ENCODE peak calls at places on chromosomes 4 and X, in five cellular contexts. O is heart left ventricle, N is ovary, T is sigmoid colon, B is SJSA1. Z is an unnamed sample. For H3K4me1 and H3K36me3, the result is how much of the 10 kb centered on the place peaks cover.

GRCh38 chrX:122504026-122504425 is 680.1 kb upstream of the GRIA3 start:
- DNase-seq in T (no peak), B (no peak), N (no peak), O (no peak), Z (no peak)

GRCh38 chr4:60805500-60806313 is 394.4 kb upstream of the ADGRL3 start:
- DNase-seq in T (no peak), B (peak), N (no peak), O (no peak), Z (no peak)

GRCh38 chr4:110886856-110887255 is 264.0 kb upstream of the PITX2 start:
- DNase-seq in B (no peak), N (no peak), T (no peak), O (no peak), Z (no peak)

GRCh38 chrX:11765449-11765848 is 7.4 kb downstream of the MSL3 start:
- DNase-seq in T (no peak), N (no peak), O (no peak), B (no peak), Z (no peak)

GRCh38 chr4:109078724-109079123 is 223.7 kb downstream of the COL25A1 start:
- DNase-seq in T (no peak), N (no peak), B (peak), O (no peak), Z (no peak)

GRCh38 chr4:152485726-152486276 is 50.1 kb downstream of the FBXW7 start:
- DNase-seq in B (peak), T (no peak), O (no peak), N (no peak), Z (no peak)

GRCh38 chr4:7190278-7190594 is 2.1 kb upstream of the SORCS2 start:
- DNase-seq in T (no peak), N (no peak), O (no peak), B (no peak), Z (no peak)

GRCh38 chr4:38154681-38155588 is 194.7 kb downstream of the PTTG2 start:
- DNase-seq in O (peak), N (no peak), B (no peak), T (no peak), Z (peak)

GRCh38 chr4:13529130-13529919 is 15.0 kb downstream of the NKX3-2 start:
- DNase-seq in B (no peak), T (peak), O (no peak), N (no peak), Z (no peak)

GRCh38 chrX:119512145-119512800 is 44.0 kb downstream of the SLC25A5 start:
- DNase-seq in N (peak), T (peak), B (peak), O (peak), Z (peak)

GRCh38 chrX:40580537-40581332 is at the start of gene ATP6AP2:
- DNase-seq in O (peak), B (peak), T (peak), N (peak), Z (peak)

GRCh38 chr4:11053601-11054000 is 369.0 kb upstream of the CLNK start:
- DNase-seq in B (no peak), O (no peak), N (no peak), T (no peak), Z (no peak)

GRCh38 chrX:72366746-72367145 is 61.0 kb upstream of the CITED1 start:
- DNase-seq in O (no peak), N (no peak), T (no peak), B (no peak), Z (no peak)

GRCh38 chr4:161393614-161394013 is 770.2 kb downstream of the FSTL5 start:
- DNase-seq in O (no peak), T (no peak), B (no peak), N (no peak), Z (no peak)

GRCh38 chr4:187235456-187236170 is 512.0 kb upstream of the FAT1 start:
- DNase-seq in O (no peak), N (no peak), T (no peak), B (peak), Z (peak)

GRCh38 chrX:70042399-70043371 is 7.1 kb downstream of the AWAT2 start:
- DNase-seq in T (no peak), O (no peak), N (no peak), B (no peak), Z (peak)

GRCh38 chr4:18039113-18039512 is 17.6 kb upstream of the LCORL start:
- DNase-seq in B (no peak), T (no peak), O (no peak), N (no peak), Z (no peak)

GRCh38 chrX:135340827-135341226 is 31.5 kb downstream of the ETDC start:
- DNase-seq in B (peak), N (no peak), O (no peak), T (no peak), Z (no peak)

GRCh38 chr4:183347586-183347985 is 25.4 kb upstream of the CLDN24 start:
- DNase-seq in T (no peak), B (no peak), N (no peak), O (no peak), Z (no peak)

GRCh38 chrX:66632986-66633385 is 5.9 kb downstream of the EDA2R start:
- DNase-seq in T (no peak), N (no peak), B (peak), O (no peak), Z (no peak)

GRCh38 chrX:135308345-135308855 is 880 bp upstream of the ETDC start:
- DNase-seq in B (no peak), N (no peak), T (no peak), O (no peak), Z (no peak)

GRCh38 chr4:90842960-90843359 is 715.8 kb downstream of the CCSER1 start:
- DNase-seq in T (no peak), O (no peak), N (no peak), B (no peak), Z (no peak)

GRCh38 chrX:2894885-2895292 is 34.2 kb downstream of the ARSD start:
- DNase-seq in B (no peak), T (peak), O (no peak), N (no peak), Z (peak)

GRCh38 chr4:80266267-80266901 is at the start of gene FGF5:
- DNase-seq in T (peak), B (peak), N (peak), O (peak), Z (peak)

GRCh38 chr4:37837446-37837845 is 11.0 kb downstream of the PGM2 start:
- DNase-seq in T (no peak), N (no peak), B (no peak), O (no peak), Z (no peak)

GRCh38 chr4:162461952-162462351 is 298.2 kb upstream of the FSTL5 start:
- DNase-seq in O (no peak), N (no peak), T (no peak), B (no peak), Z (no peak)

GRCh38 chrX:11944486-11944885 is 186.4 kb downstream of the MSL3 start:
- DNase-seq in T (no peak), N (no peak), O (no peak), B (peak), Z (no peak)

GRCh38 chrX:66015906-66016689 is 23.8 kb downstream of the VSIG4 start:
- DNase-seq in B (no peak), T (no peak), O (no peak), N (no peak), Z (no peak)

GRCh38 chr4:3532714-3533336 is 603 bp upstream of the LRPAP1 start:
- DNase-seq in T (no peak), O (peak), B (no peak), N (no peak), Z (no peak)

GRCh38 chr4:3531887-3532713 is at the start of gene LRPAP1:
- DNase-seq in T (peak), B (peak), N (peak), O (peak), Z (peak)

GRCh38 chr4:3530051-3530450 is 2.2 kb downstream of the LRPAP1 start:
- DNase-seq in T (peak), N (no peak), O (no peak), B (no peak), Z (no peak)

GRCh38 chr4:3530663-3531254 is 1.5 kb downstream of the LRPAP1 start:
- DNase-seq in T (peak), N (no peak), O (peak), B (no peak), Z (no peak)

GRCh38 chr4:3531306-3531886 is 826 bp downstream of the LRPAP1 start:
- DNase-seq in N (no peak), B (peak), O (peak), T (no peak), Z (no peak)
- H3K4me1 ChIP-seq in N (under half), B (under half), O (under half), T (under half), Z (under half)

GRCh38 chr4:15794432-15794831 is 16.3 kb downstream of the CD38 start:
- DNase-seq in B (no peak), N (no peak), O (no peak), T (no peak), Z (no peak)

GRCh38 chr4:15793506-15794363 is 15.6 kb downstream of the CD38 start:
- DNase-seq in B (no peak), T (no peak), O (no peak), N (no peak), Z (no peak)

GRCh38 chr4:15797320-15797719 is 19.2 kb downstream of the CD38 start:
- DNase-seq in T (no peak), B (no peak), O (no peak), N (no peak), Z (no peak)

GRCh38 chr4:15794905-15795304 is 16.8 kb downstream of the CD38 start:
- DNase-seq in T (no peak), B (no peak), N (no peak), O (no peak), Z (no peak)

DNA sequence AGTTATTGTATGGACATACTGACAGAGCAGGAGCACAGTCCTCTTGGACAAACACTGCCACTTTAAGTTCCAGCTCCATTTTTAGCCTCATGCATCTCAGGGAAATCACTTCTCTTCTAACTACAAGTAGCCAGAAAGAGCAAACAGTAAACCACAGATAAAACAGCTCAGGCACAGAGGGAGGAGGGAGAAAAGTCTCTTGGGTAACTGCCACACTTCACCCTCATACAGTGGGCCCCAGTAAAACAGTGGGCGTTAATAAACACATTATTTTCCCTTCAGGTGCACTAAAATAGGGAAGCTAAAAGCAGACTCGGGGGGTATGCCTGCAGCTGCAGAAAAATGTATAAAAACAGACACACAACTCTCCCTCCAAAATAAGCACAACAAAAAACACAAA is 21.6 kb downstream of the CD38 start:
- DNase-seq in O (no peak), T (no peak), N (no peak), B (no peak), Z (no peak)
- H3K36me3 ChIP-seq in O (under half), T (under half), N (under half), B (under half), Z (under half)

GRCh38 chr4:94571720-94572119 is 120.0 kb downstream of the PDLIM5 start:
- DNase-seq in T (no peak), O (no peak), B (no peak), N (no peak), Z (no peak)

GRCh38 chr4:94574050-94574449 is 122.3 kb downstream of the PDLIM5 start:
- DNase-seq in B (no peak), N (no peak), T (no peak), O (no peak), Z (no peak)

GRCh38 chr4:94570558-94570957 is 118.8 kb downstream of the PDLIM5 start:
- DNase-seq in O (no peak), N (no peak), T (no peak), B (no peak), Z (no peak)

GRCh38 chr4:94574616-94575015 is 122.9 kb downstream of the PDLIM5 start:
- DNase-seq in N (no peak), O (no peak), B (no peak), T (no peak), Z (no peak)

GRCh38 chr4:94571301-94571700 is 119.6 kb downstream of the PDLIM5 start:
- DNase-seq in B (no peak), T (no peak), N (no peak), O (no peak), Z (no peak)
- H3K4me1 ChIP-seq in B (under half), T (under half), N (under half), O (under half), Z (under half)

DNA sequence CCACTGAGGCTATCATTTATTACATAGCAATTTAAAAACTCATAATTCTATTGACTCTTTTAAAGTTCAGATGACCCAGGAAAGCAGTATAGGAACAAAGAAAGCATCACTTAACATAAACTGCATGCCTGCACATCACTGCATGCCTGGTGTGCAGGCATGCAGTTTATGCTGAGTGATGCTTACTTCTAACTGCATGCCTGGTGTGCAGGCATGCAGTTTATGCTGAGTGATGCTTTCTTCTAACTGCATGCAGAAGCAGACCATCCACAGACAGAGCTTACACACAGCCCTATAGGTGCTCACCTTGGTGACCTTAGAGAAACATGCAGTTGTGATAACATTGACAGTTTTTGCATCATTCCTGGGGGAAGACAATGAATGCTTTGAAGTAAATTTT is 17.0 kb downstream of the SDAD1 start:
- DNase-seq in B (no peak), O (no peak), N (no peak), T (no peak), Z (no peak)
- H3K36me3 ChIP-seq in B (half or more), O (half or more), N (under half), T (half or more), Z (under half)

GRCh38 chr4:138866314-138866713 is 149.3 kb upstream of the NOCT start:
- DNase-seq in N (no peak), O (no peak), B (no peak), T (no peak), Z (no peak)
- H3K4me1 ChIP-seq in N (under half), O (under half), B (under half), T (under half), Z (under half)

DNA sequence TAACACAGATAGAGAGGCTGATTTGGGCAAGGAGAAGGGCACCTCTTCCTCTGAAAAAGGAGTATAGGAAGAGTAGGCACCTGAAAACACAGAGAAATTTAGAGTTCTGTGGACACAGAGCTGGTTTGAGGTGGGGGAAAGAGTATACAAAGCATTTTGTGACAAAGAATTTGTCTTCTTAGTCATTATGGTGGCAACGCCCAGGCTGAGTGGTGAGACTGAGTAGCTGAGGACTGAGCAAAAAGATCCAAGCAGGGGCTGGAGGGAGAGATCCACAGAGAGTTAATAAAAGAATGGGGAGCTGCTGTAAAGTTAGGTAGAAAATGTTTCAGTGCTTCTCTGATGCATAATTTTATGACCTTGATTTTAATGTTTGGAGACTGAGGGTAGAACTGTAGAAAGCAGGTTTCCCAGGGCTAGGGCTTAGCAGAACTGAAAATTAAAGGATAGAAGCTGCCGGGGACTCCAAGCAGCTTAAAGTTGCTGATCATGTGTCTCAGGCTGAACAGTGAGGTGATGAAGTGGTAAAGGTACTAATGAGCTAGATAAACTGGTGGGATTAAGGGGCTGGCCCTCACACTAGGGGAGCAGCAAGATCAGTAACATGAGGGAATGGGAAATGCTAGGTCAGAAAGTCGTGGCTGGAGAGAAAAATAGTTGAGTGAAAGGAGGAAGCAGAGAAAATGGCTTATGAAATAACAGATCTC is 118.9 kb downstream of the CEP44 start:
- DNase-seq in B (peak), N (no peak), T (no peak), O (no peak), Z (no peak)
- H3K36me3 ChIP-seq in B (under half), N (under half), T (under half), O (under half), Z (under half)

DNA sequence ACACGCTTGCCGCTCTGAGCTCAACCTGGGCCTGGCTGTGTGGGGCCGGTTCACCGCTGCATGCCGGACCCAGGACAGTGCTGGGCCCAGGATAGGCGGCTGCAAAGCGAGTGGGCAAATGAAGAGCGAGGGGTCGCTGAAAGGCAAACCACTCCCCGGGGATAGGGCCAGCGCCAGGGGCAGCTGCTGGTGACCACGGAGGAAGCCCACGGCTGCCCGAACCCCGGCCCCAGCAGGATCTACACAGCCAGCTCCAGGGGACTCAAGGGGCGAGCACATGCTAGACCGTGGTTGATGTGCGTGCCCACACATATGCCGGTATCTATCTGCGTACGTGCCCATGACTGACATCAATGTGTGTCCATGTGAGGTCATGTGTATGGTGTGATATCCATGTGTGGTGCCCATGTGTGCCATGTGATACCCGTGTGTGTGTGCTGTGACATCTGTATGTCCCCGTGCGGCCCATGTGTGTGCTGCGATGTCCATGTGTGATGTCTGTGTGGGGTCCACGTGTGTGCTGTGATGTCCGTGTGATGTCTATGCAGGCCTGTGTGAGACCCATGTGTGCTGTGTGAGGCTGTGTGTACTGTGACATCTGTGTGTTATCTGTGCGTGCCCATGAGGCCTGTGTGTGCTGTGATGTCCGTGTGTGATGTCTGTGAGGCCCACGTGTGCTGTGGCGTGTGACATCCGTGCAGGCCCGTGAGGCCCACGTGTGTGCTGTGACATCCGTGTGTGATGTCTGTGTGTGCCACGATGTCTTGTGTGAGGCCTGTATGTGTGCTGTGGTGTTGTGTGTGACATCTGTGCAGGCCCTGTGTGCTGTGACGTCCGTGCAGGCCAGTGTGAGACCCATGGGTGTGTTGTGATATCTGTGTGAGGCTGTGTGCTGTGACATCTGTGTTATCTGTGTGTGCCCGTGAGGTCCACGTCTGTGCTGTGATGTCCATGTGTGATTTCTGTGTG is 24.8 kb downstream of the CTBP1 start:
- DNase-seq in O (no peak), N (no peak), B (no peak), T (no peak), Z (no peak)
- H3K4me1 ChIP-seq in O (under half), N (under half), B (under half), T (under half), Z (under half)